ENCODE peak calls at places on chromosomes 6 and 20, in nine cellular contexts. G, A, Z, K, D, H, W, C and L are unnamed samples.

GRCh38 chr6:170096191-170096802 is 194.6 kb downstream of the DLL1 start:
- DNase-seq in Z (peak), H (no peak), W (no peak), A (no peak), D (no peak), G (no peak), K (no peak), C (no peak), L (no peak)

GRCh38 chr6:167795874-167796667 is 30.6 kb upstream of the AFDN start:
- DNase-seq in W (peak), G (no peak), A (no peak), D (no peak), C (no peak), H (no peak), K (no peak), Z (peak), L (peak)

GRCh38 chr6:43724914-43725642 is 37.5 kb upstream of the MRPS18A start:
- DNase-seq in D (peak), K (peak), A (peak), Z (no peak), H (peak), G (peak), C (peak), W (peak), L (peak)

GRCh38 chr20:35226775-35227681 is 538 bp downstream of the MMP24 start:
- DNase-seq in A (peak), W (peak), Z (peak), K (peak), G (peak), H (peak), C (peak), D (peak), L (peak)

GRCh38 chr6:4125500-4125899 is 9.9 kb downstream of the ECI2 start:
- DNase-seq in K (peak), C (no peak), G (no peak), H (peak), A (no peak), D (peak), W (peak), Z (no peak), L (no peak)

GRCh38 chr6:70059047-70059719 is 192.8 kb downstream of the COL19A1 start:
- DNase-seq in C (no peak), W (no peak), H (no peak), Z (no peak), A (no peak), G (no peak), K (no peak), D (no peak), L (no peak)

GRCh38 chr6:12709116-12709515 is 7.5 kb upstream of the PHACTR1 start:
- DNase-seq in W (peak), D (peak), K (peak), Z (no peak), C (peak), A (no peak), H (no peak), G (no peak), L (no peak)

GRCh38 chr6:16163535-16164300 is 34.8 kb downstream of the MYLIP start:
- DNase-seq in D (peak), H (no peak), Z (no peak), A (peak), K (peak), G (no peak), W (peak), C (peak), L (no peak)

GRCh38 chr20:36493013-36493800 is 48.1 kb upstream of the MYL9 start:
- DNase-seq in G (peak), D (no peak), H (no peak), C (no peak), Z (peak), W (no peak), A (peak), K (no peak), L (peak)

GRCh38 chr20:61056627-61057312 is 195.3 kb upstream of the CDH4 start:
- DNase-seq in G (no peak), Z (no peak), K (no peak), D (no peak), H (no peak), A (no peak), C (no peak), W (no peak), L (no peak)

GRCh38 chr6:24867104-24867703 is 68.5 kb upstream of the ARMH2 start:
- DNase-seq in Z (no peak), H (no peak), A (no peak), C (no peak), D (no peak), W (no peak), G (no peak), K (no peak), L (peak)

GRCh38 chr6:46921059-46921458 is 679 bp downstream of the ADGRF5 start:
- DNase-seq in Z (no peak), C (no peak), A (no peak), W (no peak), K (no peak), H (no peak), D (no peak), G (no peak), L (no peak)

GRCh38 chr20:48701702-48702101 is 126.1 kb downstream of the PREX1 start:
- DNase-seq in Z (no peak), D (no peak), W (no peak), C (no peak), H (no peak), A (no peak), K (no peak), G (no peak), L (no peak)

GRCh38 chr20:58802061-58802460 is 48.6 kb downstream of the GNAS-AS1 start:
- DNase-seq in C (no peak), K (no peak), D (no peak), Z (no peak), G (no peak), A (no peak), W (no peak), H (no peak), L (no peak)

GRCh38 chr6:15247750-15248450 is 2.0 kb downstream of the JARID2 start:
- DNase-seq in Z (peak), K (peak), D (peak), C (peak), G (peak), A (peak), H (peak), W (peak), L (peak)

GRCh38 chr6:142444800-142445405 is 143.1 kb downstream of the ADGRG6 start:
- DNase-seq in H (peak), W (no peak), C (peak), G (no peak), D (no peak), K (no peak), A (peak), Z (no peak), L (no peak)

GRCh38 chr6:148535976-148536375 is 193.3 kb downstream of the SASH1 start:
- DNase-seq in G (no peak), A (no peak), C (peak), W (no peak), D (no peak), K (peak), Z (no peak), H (peak), L (no peak)

GRCh38 chr6:31826793-31827285 is 699 bp upstream of the HSPA1B start:
- DNase-seq in K (peak), A (no peak), W (peak), C (peak), Z (peak), D (peak), H (no peak), G (no peak), L (no peak)

GRCh38 chr6:1609662-1610496 is at the start of gene FOXC1:
- DNase-seq in A (peak), H (peak), K (peak), G (no peak), Z (peak), C (peak), W (peak), D (peak), L (peak)

GRCh38 chr6:75735491-75736186 is 13.4 kb upstream of the MYO6 start:
- DNase-seq in D (no peak), W (peak), Z (no peak), K (peak), A (peak), C (peak), H (peak), G (no peak), L (no peak)

GRCh38 chr6:136525586-136526195 is 24.5 kb downstream of the MAP7 start:
- DNase-seq in A (no peak), Z (no peak), G (no peak), C (no peak), W (no peak), H (no peak), K (peak), D (peak), L (no peak)

GRCh38 chr6:98847767-98848538 is 13.6 kb downstream of the POU3F2 start:
- DNase-seq in W (peak), H (no peak), G (no peak), A (no peak), K (peak), C (no peak), D (no peak), Z (peak), L (no peak)

DNA sequence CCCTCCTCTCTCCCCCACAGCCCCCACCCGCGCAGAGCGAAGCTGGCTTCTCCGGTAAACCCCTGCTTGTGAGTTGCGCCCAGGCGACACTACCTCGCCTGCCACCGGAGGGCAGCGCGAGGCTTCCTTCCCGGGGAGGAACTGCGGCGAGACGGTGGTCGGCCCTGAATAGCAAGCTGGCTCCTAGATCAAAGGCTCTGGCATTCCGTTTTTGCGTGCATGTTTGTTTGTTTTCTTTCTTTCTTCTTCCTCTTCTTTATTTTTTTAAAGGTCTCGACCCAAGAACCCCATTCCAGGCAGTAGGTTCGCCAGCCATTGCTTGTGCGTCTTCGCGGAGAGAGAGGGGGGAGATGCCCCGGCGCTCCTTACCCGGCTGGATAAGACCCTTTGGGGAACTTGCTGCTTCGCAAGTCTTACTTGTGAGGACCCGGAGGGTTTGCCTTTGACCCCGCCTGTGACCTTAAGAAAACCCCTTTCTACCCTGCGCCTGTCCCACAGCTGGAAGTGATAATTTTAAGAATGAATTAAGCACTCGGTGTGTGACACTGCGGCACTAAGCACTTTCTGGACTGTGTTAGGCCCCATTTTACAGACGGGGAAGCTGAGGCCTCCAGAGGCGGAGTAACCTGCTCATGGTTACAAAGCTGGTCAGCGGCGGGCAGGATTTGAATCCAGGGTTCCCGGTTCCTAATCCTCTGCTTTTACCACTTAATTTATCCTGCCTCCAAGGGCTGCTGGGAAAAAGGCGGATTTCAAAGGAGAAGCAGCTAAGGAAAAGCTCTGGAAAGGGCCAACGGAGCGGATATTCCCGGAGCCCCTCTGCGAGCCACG is 92.6 kb upstream of the SIRPA start:
- DNase-seq in H (peak), C (peak), D (peak), A (peak), K (peak), G (peak), Z (peak), W (peak), L (peak)
- TF ChIP-seq CTCF in H (peak), C (peak), D (peak), A (peak), K (peak), G (peak), Z (peak), W (peak), L (peak)

GRCh38 chr20:957544-957943 is 41.4 kb upstream of the ANGPT4 start:
- DNase-seq in C (peak), A (peak), H (peak), G (no peak), K (no peak), W (peak), D (no peak), Z (no peak), L (no peak)

GRCh38 chr20:953742-954141 is 37.6 kb upstream of the ANGPT4 start:
- DNase-seq in D (no peak), H (no peak), W (no peak), C (peak), G (no peak), Z (no peak), A (peak), K (peak), L (no peak)

GRCh38 chr20:955656-956055 is 39.5 kb upstream of the ANGPT4 start:
- DNase-seq in G (no peak), A (no peak), K (no peak), C (no peak), Z (no peak), W (no peak), H (no peak), D (no peak), L (no peak)

GRCh38 chr20:955111-955510 is 39.0 kb upstream of the ANGPT4 start:
- DNase-seq in K (no peak), G (no peak), D (no peak), W (no peak), A (no peak), C (no peak), Z (no peak), H (no peak), L (no peak)

DNA sequence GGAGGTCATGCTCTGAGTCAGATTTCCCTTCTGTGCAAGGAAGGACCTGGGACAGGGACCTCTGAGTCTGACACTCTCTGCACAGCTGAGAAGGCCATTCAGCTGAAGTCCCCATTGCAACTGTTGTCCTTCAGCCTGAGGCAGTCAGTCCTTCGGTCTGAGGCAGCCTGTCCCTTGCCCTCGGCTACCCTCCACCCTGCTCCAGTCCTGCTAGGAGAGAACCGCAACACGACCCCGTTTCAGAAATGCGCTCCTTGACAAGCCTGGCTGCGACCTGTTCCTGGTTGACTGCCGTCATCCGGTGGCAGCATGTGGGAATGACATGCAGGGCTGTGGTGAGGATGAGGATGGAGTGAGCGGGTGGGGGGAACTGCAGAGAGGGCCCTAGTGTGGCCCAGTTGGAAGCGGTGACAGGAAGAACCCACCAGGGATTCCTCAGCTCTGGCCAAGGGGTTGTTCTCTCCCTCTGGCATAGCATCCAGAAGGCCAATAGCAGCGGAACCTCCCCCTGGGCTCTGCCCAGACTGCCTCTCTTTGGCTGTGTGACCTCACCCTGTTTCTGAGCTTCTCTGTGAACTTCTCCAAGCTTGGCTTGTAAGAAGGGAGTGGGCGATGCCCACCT is 40.3 kb upstream of the ANGPT4 start:
- DNase-seq in A (peak), H (peak), G (peak), Z (peak), W (peak), D (peak), C (peak), K (peak), L (peak)
- TF ChIP-seq CTCF in A (peak), H (peak), G (peak), Z (peak), W (peak), D (peak), C (peak), K (peak), L (peak)

DNA sequence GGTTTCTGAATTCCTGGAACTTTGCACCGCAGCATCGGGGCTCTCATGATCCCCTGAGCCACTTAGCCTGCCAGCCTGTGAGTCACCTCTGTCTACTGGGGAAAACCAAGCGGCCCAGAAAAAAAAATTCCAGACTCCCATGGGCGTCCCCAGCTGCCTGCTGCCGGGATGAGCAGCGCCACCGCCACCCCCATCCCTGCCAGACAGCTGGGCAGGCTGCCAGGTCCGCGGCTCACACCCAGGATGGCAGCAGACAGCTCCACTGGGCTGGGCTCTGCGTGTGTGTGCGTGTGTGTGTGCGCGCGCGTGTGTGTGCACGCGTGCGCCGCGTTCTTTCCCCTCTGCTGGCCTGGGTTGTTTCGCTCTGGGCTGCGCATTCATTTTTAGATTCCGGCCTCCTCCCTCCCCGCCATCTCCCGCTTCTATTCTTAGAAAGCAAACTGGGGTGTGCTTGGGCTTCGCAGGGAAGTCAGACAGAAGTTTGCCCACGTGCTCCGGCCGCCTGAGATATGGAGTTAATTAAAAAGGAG is 38.9 kb upstream of the PMEPA1 start:
- DNase-seq in G (no peak), W (peak), Z (no peak), C (peak), H (peak), K (peak), A (peak), D (peak), L (peak)
- TF ChIP-seq CTCF in G (no peak), W (no peak), Z (no peak), C (no peak), H (no peak), K (no peak), A (peak), D (no peak), L (no peak)

GRCh38 chr6:84779380-84779779 is 15.0 kb upstream of the TBX18 start:
- DNase-seq in C (no peak), K (no peak), Z (peak), H (no peak), A (peak), W (no peak), D (no peak), G (no peak), L (no peak)
- TF ChIP-seq CTCF in C (peak), K (no peak), Z (peak), H (no peak), A (peak), W (peak), D (peak), G (no peak), L (no peak)

GRCh38 chr20:51029963-51030930 is 7.3 kb upstream of the KCNG1 start:
- DNase-seq in G (no peak), K (peak), H (no peak), A (no peak), D (peak), W (peak), C (peak), Z (no peak), L (no peak)
- TF ChIP-seq CTCF in G (no peak), K (no peak), H (no peak), A (no peak), D (no peak), W (no peak), C (no peak), Z (no peak), L (no peak)

DNA sequence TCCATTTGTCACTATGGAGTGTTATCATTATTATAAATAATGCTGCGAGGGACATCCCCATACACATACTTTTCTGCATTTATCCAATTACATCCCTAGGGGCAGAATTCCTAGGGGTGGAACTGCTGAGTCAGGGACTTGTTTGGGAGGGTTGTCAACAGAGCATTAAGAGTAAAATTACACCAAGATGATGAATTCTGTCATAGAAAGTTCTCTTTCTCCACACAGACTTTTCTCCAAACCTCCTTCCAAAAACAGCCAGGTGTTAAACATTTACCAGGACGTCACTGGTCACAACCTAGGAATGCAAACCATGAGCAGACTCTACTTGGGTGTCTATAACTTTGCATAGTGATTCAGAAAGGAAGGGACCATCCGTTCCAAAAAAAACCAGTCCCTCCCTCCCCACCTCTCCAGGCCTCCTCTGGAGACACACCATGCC is 95.5 kb downstream of the PRND start:
- DNase-seq in K (no peak), C (no peak), W (no peak), D (no peak), A (peak), G (no peak), Z (no peak), H (no peak), L (no peak)
- TF ChIP-seq CTCF in K (no peak), C (peak), W (peak), D (no peak), A (peak), G (peak), Z (no peak), H (peak), L (no peak)